ENCODE peak calls at places on chromosome 1, in five cellular contexts. C is omental fat pad, M is pancreas, I is aorta, X is fibroblast of lung. S is an unnamed sample.

GRCh38 chr1:178564086-178564782 is 51.3 kb downstream of the TEX35 start:
- DNase-seq in C (no peak), M (no peak), I (no peak), X (no peak), S (no peak)

GRCh38 chr1:39142394-39143060 is 62.0 kb upstream of the MACF1 start:
- DNase-seq in C (no peak), M (peak; percentile 70), I (no peak), X (no peak), S (no peak)

GRCh38 chr1:24152631-24153494 is 9.9 kb upstream of the IL22RA1 start:
- DNase-seq in C (no peak), M (no peak), I (no peak), X (no peak), S (no peak)

GRCh38 chr1:55854911-55855310 is 639.7 kb upstream of the USP24 start:
- DNase-seq in C (no peak), M (no peak), I (no peak), X (peak; percentile 17), S (no peak)

GRCh38 chr1:47781171-47781959 is 215.8 kb downstream of the TRABD2B start:
- DNase-seq in C (no peak), M (no peak), I (no peak), X (no peak), S (no peak)

GRCh38 chr1:243393093-243393492 is 137.3 kb downstream of the SDCCAG8 start:
- DNase-seq in C (no peak), M (no peak), I (no peak), X (no peak), S (no peak)

GRCh38 chr1:78619803-78620579 is at the start of gene IFI44L:
- DNase-seq in C (no peak), M (peak; percentile 12), I (peak; percentile 65), X (peak; percentile 73), S (no peak)

GRCh38 chr1:155324717-155325595 is 4.3 kb downstream of the RUSC1 start:
- DNase-seq in C (no peak), M (peak; percentile 78), I (peak; percentile 73), X (no peak), S (no peak)

GRCh38 chr1:197464039-197464438 is 196.0 kb downstream of the CRB1 start:
- DNase-seq in C (no peak), M (no peak), I (no peak), X (peak; percentile 97), S (peak; percentile 50)

GRCh38 chr1:222247081-222247480 is 300.8 kb downstream of the HHIPL2 start:
- DNase-seq in C (no peak), M (no peak), I (no peak), X (no peak), S (no peak)

GRCh38 chr1:48246727-48247126 is 24.2 kb downstream of the SLC5A9 start:
- DNase-seq in C (no peak), M (peak; percentile 63), I (peak; percentile 72), X (no peak), S (no peak)

GRCh38 chr1:220563564-220563963 is 35.6 kb downstream of the MARK1 start:
- DNase-seq in C (no peak), M (no peak), I (no peak), X (no peak), S (no peak)

GRCh38 chr1:115069186-115069585 is 20.1 kb downstream of the TSPAN2 start:
- DNase-seq in C (no peak), M (no peak), I (peak; percentile 75), X (no peak), S (no peak)

GRCh38 chr1:201885531-201886075 is 3.1 kb upstream of the SHISA4 start:
- DNase-seq in C (no peak), M (no peak), I (no peak), X (peak; percentile 44), S (no peak)

GRCh38 chr1:192476802-192477298 is 98.7 kb upstream of the RGS1 start:
- DNase-seq in C (no peak), M (no peak), I (peak; percentile 62), X (peak; percentile 90), S (no peak)

GRCh38 chr1:89611721-89612120 is 21.2 kb upstream of the LRRC8C start:
- DNase-seq in C (no peak), M (no peak), I (no peak), X (no peak), S (no peak)

GRCh38 chr1:231407537-231408396 is 14.3 kb downstream of the EGLN1 start:
- DNase-seq in C (no peak), M (no peak), I (no peak), X (no peak), S (no peak)

GRCh38 chr1:244063498-244063897 is 12.4 kb downstream of the ZBTB18 start:
- DNase-seq in C (no peak), M (no peak), I (no peak), X (no peak), S (no peak)

GRCh38 chr1:21344750-21345443 is 54.6 kb upstream of the ECE1 start:
- DNase-seq in C (no peak), M (peak; percentile 61), I (peak; percentile 56), X (no peak), S (no peak)

GRCh38 chr1:34763142-34763781 is 3.7 kb downstream of the GJB4 start:
- DNase-seq in C (no peak), M (no peak), I (no peak), X (no peak), S (no peak)

GRCh38 chr1:109532365-109533136 is 7.1 kb upstream of the GPR61 start:
- DNase-seq in C (peak; percentile 82), M (peak; percentile 87), I (peak; percentile 91), X (peak; percentile 76), S (peak; percentile 34)

GRCh38 chr1:40592107-40592773 is 60.8 kb downstream of the ZNF684 start:
- DNase-seq in C (no peak), M (no peak), I (no peak), X (peak; percentile 39), S (no peak)

GRCh38 chr1:215631489-215631888 is 64.4 kb downstream of the KCTD3 start:
- DNase-seq in C (no peak), M (no peak), I (no peak), X (no peak), S (peak; percentile 74)

GRCh38 chr1:236083650-236084385 is 18.9 kb upstream of the NID1 start:
- DNase-seq in C (no peak), M (no peak), I (no peak), X (peak; percentile 23), S (no peak)

GRCh38 chr1:10213186-10213585 is 2.8 kb downstream of the KIF1B start:
- DNase-seq in C (no peak), M (no peak), I (no peak), X (no peak), S (no peak)

GRCh38 chr1:26530898-26531598 is 1.5 kb downstream of the RPS6KA1 start:
- DNase-seq in C (no peak), M (peak; percentile 80), I (no peak), X (peak; percentile 19), S (no peak)